ENCODE peak calls at places on chromosomes 12 and 14, in four cellular contexts. One of them, this sample, is unnamed.

GRCh38 chr12:120164293-120164692 is 30.2 kb downstream of the GCN1 start:
- DNase-seq in activated B cell treated with CpG ODN at 0.5 μM for 24 hours: no peak
- DNase-seq in Daoy: no peak
- DNase-seq in colonic mucosa: no peak
- DNase-seq in this sample: no peak

GRCh38 chr14:49508124-49508523 is 78.1 kb downstream of the RPS29 start:
- DNase-seq in Daoy: no peak
- DNase-seq in activated B cell treated with CpG ODN at 0.5 μM for 24 hours: no peak
- DNase-seq in colonic mucosa: no peak
- DNase-seq in this sample: no peak

GRCh38 chr14:73741876-73742519 is 27.8 kb upstream of the PNMA1 start:
- DNase-seq in Daoy: peak
- DNase-seq in activated B cell treated with CpG ODN at 0.5 μM for 24 hours: no peak
- DNase-seq in colonic mucosa: peak
- DNase-seq in this sample: no peak

GRCh38 chr12:55717397-55718007 is 1.7 kb downstream of the BLOC1S1 start:
- DNase-seq in colonic mucosa: peak
- DNase-seq in activated B cell treated with CpG ODN at 0.5 μM for 24 hours: no peak
- DNase-seq in Daoy: peak
- DNase-seq in this sample: peak

GRCh38 chr14:68476212-68476964 is 316.5 kb downstream of the ZFP36L1 start:
- DNase-seq in activated B cell treated with CpG ODN at 0.5 μM for 24 hours: peak
- DNase-seq in colonic mucosa: no peak
- DNase-seq in Daoy: peak
- DNase-seq in this sample: no peak

GRCh38 chr12:106582661-106583577 is at the start of gene RFX4:
- DNase-seq in activated B cell treated with CpG ODN at 0.5 μM for 24 hours: no peak
- DNase-seq in colonic mucosa: no peak
- DNase-seq in Daoy: peak
- DNase-seq in this sample: no peak

GRCh38 chr14:23492618-23493272 is 23.2 kb downstream of the NGDN start:
- DNase-seq in Daoy: no peak
- DNase-seq in activated B cell treated with CpG ODN at 0.5 μM for 24 hours: no peak
- DNase-seq in colonic mucosa: no peak
- DNase-seq in this sample: no peak

GRCh38 chr14:59360923-59361794 is 104.0 kb downstream of the GPR135 start:
- DNase-seq in colonic mucosa: peak
- DNase-seq in activated B cell treated with CpG ODN at 0.5 μM for 24 hours: no peak
- DNase-seq in Daoy: peak
- DNase-seq in this sample: peak

GRCh38 chr12:52603314-52603713 is 2.1 kb upstream of the KRT72 start:
- DNase-seq in colonic mucosa: no peak
- DNase-seq in Daoy: no peak
- DNase-seq in activated B cell treated with CpG ODN at 0.5 μM for 24 hours: no peak
- DNase-seq in this sample: no peak

GRCh38 chr14:74346341-74346740 is 1.9 kb upstream of the VRTN start:
- DNase-seq in activated B cell treated with CpG ODN at 0.5 μM for 24 hours: no peak
- DNase-seq in colonic mucosa: no peak
- DNase-seq in Daoy: no peak
- DNase-seq in this sample: no peak